ENCODE peak calls at places on chromosomes 7 and 10, in ten cellular contexts. One of them, this sample, is unnamed.

GRCh38 chr7:75943864-75944263 is 28.9 kb downstream of the POR start:
- DNase-seq in effector CD4-positive, alpha-beta T cell: no peak
- DNase-seq in NCI-H748 treated with DMSO at 0.1 percent for 48 hours: no peak
- DNase-seq in lower leg skin: no peak
- DNase-seq in fibroblast of the aortic adventitia: peak; percentile 28
- DNase-seq in stromal cell of bone marrow: peak; percentile 28
- DNase-seq in skeletal muscle cell: no peak
- DNase-seq in endothelial cell: no peak
- DNase-seq in left ventricle myocardium superior: no peak
- DNase-seq in mammary epithelial cell: peak; percentile 92
- DNase-seq in this sample: no peak

GRCh38 chr7:108045154-108045553 is 42.2 kb upstream of the LAMB1 start:
- DNase-seq in effector CD4-positive, alpha-beta T cell: no peak
- DNase-seq in NCI-H748 treated with DMSO at 0.1 percent for 48 hours: no peak
- DNase-seq in lower leg skin: no peak
- DNase-seq in fibroblast of the aortic adventitia: peak; percentile 96
- DNase-seq in stromal cell of bone marrow: peak; percentile 12
- DNase-seq in skeletal muscle cell: peak; percentile 57
- DNase-seq in endothelial cell: no peak
- DNase-seq in left ventricle myocardium superior: no peak
- DNase-seq in mammary epithelial cell: no peak
- DNase-seq in this sample: no peak

GRCh38 chr7:154231732-154232131 is 179.5 kb downstream of the DPP6 start:
- DNase-seq in effector CD4-positive, alpha-beta T cell: no peak
- DNase-seq in NCI-H748 treated with DMSO at 0.1 percent for 48 hours: no peak
- DNase-seq in lower leg skin: no peak
- DNase-seq in fibroblast of the aortic adventitia: no peak
- DNase-seq in stromal cell of bone marrow: no peak
- DNase-seq in skeletal muscle cell: no peak
- DNase-seq in endothelial cell: peak; percentile 52
- DNase-seq in left ventricle myocardium superior: no peak
- DNase-seq in mammary epithelial cell: no peak
- DNase-seq in this sample: no peak

GRCh38 chr7:140223515-140224221 is 46.9 kb upstream of the KDM7A start:
- DNase-seq in effector CD4-positive, alpha-beta T cell: no peak
- DNase-seq in NCI-H748 treated with DMSO at 0.1 percent for 48 hours: no peak
- DNase-seq in lower leg skin: no peak
- DNase-seq in fibroblast of the aortic adventitia: no peak
- DNase-seq in stromal cell of bone marrow: no peak
- DNase-seq in skeletal muscle cell: no peak
- DNase-seq in endothelial cell: no peak
- DNase-seq in left ventricle myocardium superior: no peak
- DNase-seq in mammary epithelial cell: no peak
- DNase-seq in this sample: no peak

GRCh38 chr10:102931643-102932042 is 13.5 kb downstream of the CNNM2 start:
- DNase-seq in effector CD4-positive, alpha-beta T cell: no peak
- DNase-seq in NCI-H748 treated with DMSO at 0.1 percent for 48 hours: no peak
- DNase-seq in lower leg skin: no peak
- DNase-seq in fibroblast of the aortic adventitia: no peak
- DNase-seq in stromal cell of bone marrow: no peak
- DNase-seq in skeletal muscle cell: no peak
- DNase-seq in endothelial cell: no peak
- DNase-seq in left ventricle myocardium superior: no peak
- DNase-seq in mammary epithelial cell: no peak
- DNase-seq in this sample: no peak

GRCh38 chr10:111207525-111207924 is 130.7 kb downstream of the ADRA2A start:
- DNase-seq in effector CD4-positive, alpha-beta T cell: no peak
- DNase-seq in NCI-H748 treated with DMSO at 0.1 percent for 48 hours: peak; percentile 80
- DNase-seq in lower leg skin: no peak
- DNase-seq in fibroblast of the aortic adventitia: no peak
- DNase-seq in stromal cell of bone marrow: no peak
- DNase-seq in skeletal muscle cell: no peak
- DNase-seq in endothelial cell: no peak
- DNase-seq in left ventricle myocardium superior: no peak
- DNase-seq in mammary epithelial cell: no peak
- DNase-seq in this sample: peak; percentile 8

GRCh38 chr7:131625817-131626372 is 69.5 kb upstream of the PODXL start:
- DNase-seq in effector CD4-positive, alpha-beta T cell: no peak
- DNase-seq in NCI-H748 treated with DMSO at 0.1 percent for 48 hours: no peak
- DNase-seq in lower leg skin: no peak
- DNase-seq in fibroblast of the aortic adventitia: peak; percentile 63
- DNase-seq in stromal cell of bone marrow: peak; percentile 29
- DNase-seq in skeletal muscle cell: peak; percentile 40
- DNase-seq in endothelial cell: peak; percentile 33
- DNase-seq in left ventricle myocardium superior: peak; percentile 58
- DNase-seq in mammary epithelial cell: peak; percentile 61
- DNase-seq in this sample: no peak

GRCh38 chr10:22714524-22715289 is at the start of gene PIP4K2A:
- DNase-seq in effector CD4-positive, alpha-beta T cell: peak; percentile 66
- DNase-seq in NCI-H748 treated with DMSO at 0.1 percent for 48 hours: peak; percentile 1
- DNase-seq in lower leg skin: peak; percentile 42
- DNase-seq in fibroblast of the aortic adventitia: peak; percentile 62
- DNase-seq in stromal cell of bone marrow: peak; percentile 64
- DNase-seq in skeletal muscle cell: peak; percentile 31
- DNase-seq in endothelial cell: peak; percentile 78
- DNase-seq in left ventricle myocardium superior: peak; percentile 91
- DNase-seq in mammary epithelial cell: peak; percentile 72
- DNase-seq in this sample: peak; percentile 70

GRCh38 chr7:122688385-122688998 is 10.4 kb downstream of the RNF133 start:
- DNase-seq in effector CD4-positive, alpha-beta T cell: no peak
- DNase-seq in NCI-H748 treated with DMSO at 0.1 percent for 48 hours: no peak
- DNase-seq in lower leg skin: no peak
- DNase-seq in fibroblast of the aortic adventitia: no peak
- DNase-seq in stromal cell of bone marrow: no peak
- DNase-seq in skeletal muscle cell: no peak
- DNase-seq in endothelial cell: no peak
- DNase-seq in left ventricle myocardium superior: no peak
- DNase-seq in mammary epithelial cell: no peak
- DNase-seq in this sample: no peak

GRCh38 chr10:6305762-6306321 is 103.1 kb downstream of the PFKFB3 start:
- DNase-seq in effector CD4-positive, alpha-beta T cell: no peak
- DNase-seq in NCI-H748 treated with DMSO at 0.1 percent for 48 hours: no peak
- DNase-seq in lower leg skin: no peak
- DNase-seq in fibroblast of the aortic adventitia: no peak
- DNase-seq in stromal cell of bone marrow: no peak
- DNase-seq in skeletal muscle cell: no peak
- DNase-seq in endothelial cell: no peak
- DNase-seq in left ventricle myocardium superior: no peak
- DNase-seq in mammary epithelial cell: no peak
- DNase-seq in this sample: no peak

GRCh38 chr10:17981766-17982380 is 30.2 kb downstream of the SLC39A12 start:
- DNase-seq in effector CD4-positive, alpha-beta T cell: no peak
- DNase-seq in NCI-H748 treated with DMSO at 0.1 percent for 48 hours: no peak
- DNase-seq in lower leg skin: no peak
- DNase-seq in fibroblast of the aortic adventitia: peak; percentile 87
- DNase-seq in stromal cell of bone marrow: peak; percentile 72
- DNase-seq in skeletal muscle cell: peak; percentile 79
- DNase-seq in endothelial cell: no peak
- DNase-seq in left ventricle myocardium superior: no peak
- DNase-seq in mammary epithelial cell: peak; percentile 53
- DNase-seq in this sample: no peak

GRCh38 chr7:71486414-71486813 is 354.5 kb downstream of the GALNT17 start:
- DNase-seq in effector CD4-positive, alpha-beta T cell: no peak
- DNase-seq in NCI-H748 treated with DMSO at 0.1 percent for 48 hours: no peak
- DNase-seq in lower leg skin: no peak
- DNase-seq in fibroblast of the aortic adventitia: no peak
- DNase-seq in stromal cell of bone marrow: no peak
- DNase-seq in skeletal muscle cell: no peak
- DNase-seq in endothelial cell: no peak
- DNase-seq in left ventricle myocardium superior: no peak
- DNase-seq in mammary epithelial cell: no peak
- DNase-seq in this sample: no peak

GRCh38 chr10:102656791-102657371 is 12.6 kb downstream of the TRIM8 start:
- DNase-seq in effector CD4-positive, alpha-beta T cell: no peak
- DNase-seq in NCI-H748 treated with DMSO at 0.1 percent for 48 hours: no peak
- DNase-seq in lower leg skin: no peak
- DNase-seq in fibroblast of the aortic adventitia: no peak
- DNase-seq in stromal cell of bone marrow: no peak
- DNase-seq in skeletal muscle cell: no peak
- DNase-seq in endothelial cell: no peak
- DNase-seq in left ventricle myocardium superior: peak; percentile 26
- DNase-seq in mammary epithelial cell: no peak
- DNase-seq in this sample: no peak

GRCh38 chr7:104126411-104126841 is 81.4 kb downstream of the ORC5 start:
- DNase-seq in effector CD4-positive, alpha-beta T cell: no peak
- DNase-seq in NCI-H748 treated with DMSO at 0.1 percent for 48 hours: peak; percentile 98
- DNase-seq in lower leg skin: no peak
- DNase-seq in fibroblast of the aortic adventitia: no peak
- DNase-seq in stromal cell of bone marrow: no peak
- DNase-seq in skeletal muscle cell: no peak
- DNase-seq in endothelial cell: no peak
- DNase-seq in left ventricle myocardium superior: no peak
- DNase-seq in mammary epithelial cell: no peak
- DNase-seq in this sample: no peak

GRCh38 chr10:91593366-91593765 is 39.5 kb downstream of the PPP1R3C start:
- DNase-seq in effector CD4-positive, alpha-beta T cell: no peak
- DNase-seq in NCI-H748 treated with DMSO at 0.1 percent for 48 hours: no peak
- DNase-seq in lower leg skin: no peak
- DNase-seq in fibroblast of the aortic adventitia: no peak
- DNase-seq in stromal cell of bone marrow: no peak
- DNase-seq in skeletal muscle cell: no peak
- DNase-seq in endothelial cell: no peak
- DNase-seq in left ventricle myocardium superior: no peak
- DNase-seq in mammary epithelial cell: no peak
- DNase-seq in this sample: no peak

GRCh38 chr10:118871244-118871865 is 116.6 kb upstream of the CACUL1 start:
- DNase-seq in effector CD4-positive, alpha-beta T cell: no peak
- DNase-seq in NCI-H748 treated with DMSO at 0.1 percent for 48 hours: no peak
- DNase-seq in lower leg skin: no peak
- DNase-seq in fibroblast of the aortic adventitia: no peak
- DNase-seq in stromal cell of bone marrow: no peak
- DNase-seq in skeletal muscle cell: no peak
- DNase-seq in endothelial cell: no peak
- DNase-seq in left ventricle myocardium superior: no peak
- DNase-seq in mammary epithelial cell: peak; percentile 58
- DNase-seq in this sample: no peak

GRCh38 chr7:38883706-38884105 is 25.3 kb downstream of the VPS41 start:
- DNase-seq in effector CD4-positive, alpha-beta T cell: no peak
- DNase-seq in NCI-H748 treated with DMSO at 0.1 percent for 48 hours: no peak
- DNase-seq in lower leg skin: no peak
- DNase-seq in fibroblast of the aortic adventitia: no peak
- DNase-seq in stromal cell of bone marrow: no peak
- DNase-seq in skeletal muscle cell: no peak
- DNase-seq in endothelial cell: no peak
- DNase-seq in left ventricle myocardium superior: no peak
- DNase-seq in mammary epithelial cell: no peak
- DNase-seq in this sample: no peak

GRCh38 chr10:34504534-34504933 is 310.6 kb downstream of the PARD3 start:
- DNase-seq in effector CD4-positive, alpha-beta T cell: no peak
- DNase-seq in NCI-H748 treated with DMSO at 0.1 percent for 48 hours: no peak
- DNase-seq in lower leg skin: no peak
- DNase-seq in fibroblast of the aortic adventitia: peak; percentile 59
- DNase-seq in stromal cell of bone marrow: peak; percentile 6
- DNase-seq in skeletal muscle cell: no peak
- DNase-seq in endothelial cell: no peak
- DNase-seq in left ventricle myocardium superior: no peak
- DNase-seq in mammary epithelial cell: peak; percentile 76
- DNase-seq in this sample: no peak

This sample was measured in T-cell.